ENCODE peak calls at places on chromosome 1, in nine cellular contexts. U, W, F, O, P, R, T, N and D are unnamed samples.

GRCh38 chr1:110024613-110025012 is 9.8 kb upstream of the STRIP1 start:
- DNase-seq in U (no peak), W (no peak), F (no peak), O (no peak), P (no peak), R (no peak), T (no peak), N (no peak), D (no peak)

GRCh38 chr1:12692967-12693782 is 22.7 kb upstream of the AADACL3 start:
- DNase-seq in U (no peak), W (no peak), F (no peak), O (no peak), P (no peak), R (no peak), T (no peak), N (no peak), D (no peak)

GRCh38 chr1:234844479-234845031 is 234.6 kb upstream of the IRF2BP2 start:
- DNase-seq in U (no peak), W (no peak), F (no peak), O (no peak), P (no peak), R (no peak), T (no peak), N (no peak), D (no peak)

GRCh38 chr1:206608108-206608698 is 4.1 kb downstream of the EIF2D start:
- DNase-seq in U (peak), W (no peak), F (peak), O (no peak), P (peak), R (no peak), T (peak), N (peak), D (peak)

GRCh38 chr1:100611086-100611485 is 73.1 kb downstream of the GPR88 start:
- DNase-seq in U (no peak), W (no peak), F (no peak), O (no peak), P (no peak), R (no peak), T (no peak), N (no peak), D (no peak)

GRCh38 chr1:18486195-18486594 is 5.5 kb downstream of the KLHDC7A start:
- DNase-seq in U (no peak), W (no peak), F (no peak), O (no peak), P (no peak), R (no peak), T (no peak), N (no peak), D (no peak)

GRCh38 chr1:1614204-1614953 is 921 bp upstream of the MIB2 start:
- DNase-seq in U (peak), W (peak), F (peak), O (peak), P (peak), R (peak), T (peak), N (peak), D (peak)

GRCh38 chr1:172609528-172609927 is 49.4 kb upstream of the FASLG start:
- DNase-seq in U (no peak), W (no peak), F (no peak), O (no peak), P (no peak), R (no peak), T (no peak), N (no peak), D (no peak)

GRCh38 chr1:105485207-105485606 is 1571.3 kb upstream of the PRMT6 start:
- DNase-seq in U (no peak), W (no peak), F (no peak), O (no peak), P (no peak), R (no peak), T (no peak), N (peak), D (no peak)

GRCh38 chr1:94081566-94082344 is 39.2 kb downstream of the ABCA4 start:
- DNase-seq in U (no peak), W (no peak), F (no peak), O (no peak), P (no peak), R (no peak), T (no peak), N (peak), D (no peak)

GRCh38 chr1:87508247-87508646 is 179.6 kb downstream of the LMO4 start:
- DNase-seq in U (no peak), W (no peak), F (no peak), O (no peak), P (no peak), R (no peak), T (no peak), N (no peak), D (no peak)